ENCODE peak calls at places on chromosomes 16 and 17, in nine cellular contexts. Q, Y, M, S, U, B, Z, N and I are unnamed samples.

GRCh38 chr16:31128711-31129567 is 6.6 kb downstream of the PRSS8 start:
- DNase-seq in N (no peak), U (no peak), Z (peak), Y (no peak), B (no peak), Q (peak), M (no peak), S (no peak), I (no peak)

GRCh38 chr16:66901626-66902025 is 17.1 kb downstream of the CDH16 start:
- DNase-seq in Z (no peak), B (no peak), Y (no peak), N (no peak), Q (peak), M (no peak), U (no peak), S (no peak), I (no peak)

GRCh38 chr17:31495049-31495885 is 103.8 kb downstream of the RAB11FIP4 start:
- DNase-seq in M (no peak), U (no peak), N (no peak), B (no peak), Q (no peak), Z (no peak), S (no peak), Y (no peak), I (no peak)

GRCh38 chr16:24583494-24583893 is 44.1 kb downstream of the RBBP6 start:
- DNase-seq in Q (no peak), S (no peak), Y (no peak), N (no peak), M (no peak), U (no peak), B (no peak), Z (no peak), I (no peak)

GRCh38 chr16:70730016-70730415 is 44.2 kb upstream of the MTSS2 start:
- DNase-seq in Z (no peak), M (no peak), Q (no peak), S (no peak), U (no peak), B (no peak), N (no peak), Y (no peak), I (no peak)

GRCh38 chr16:4914528-4915225 is 22.3 kb downstream of the PPL start:
- DNase-seq in B (no peak), Y (no peak), U (no peak), S (no peak), Z (no peak), Q (no peak), M (no peak), N (no peak), I (no peak)

GRCh38 chr17:4636474-4637100 is 4.9 kb downstream of the ALOX15 start:
- DNase-seq in S (no peak), M (no peak), Q (no peak), N (no peak), U (no peak), Y (no peak), Z (no peak), B (no peak), I (no peak)

GRCh38 chr17:19728114-19728495 is 11.7 kb upstream of the SLC47A2 start:
- DNase-seq in S (no peak), Z (peak), Q (peak), Y (no peak), U (no peak), B (no peak), N (no peak), M (peak), I (peak)

GRCh38 chr16:12617401-12617819 is 186.3 kb downstream of the CPPED1 start:
- DNase-seq in M (no peak), B (no peak), Z (no peak), Q (no peak), U (peak), S (no peak), Y (no peak), N (no peak), I (no peak)